ENCODE peak calls at places on chromosomes 6 and 20, in six cellular contexts. One of them, this sample, is unnamed.
A peak's percentile ranks its signal among the peaks of the same experiment; 100 is the strongest.

GRCh38 chr20:14178952-14179351 is 158.5 kb downstream of the FLRT3 start:
- DNase-seq in nucleus accumbens: no peak
- DNase-seq in Right ventricle myocardium superior: no peak
- DNase-seq in AG09319: no peak
- DNase-seq in GF-D8: no peak
- DNase-seq in HEK293T: no peak
- DNase-seq in this sample: no peak

GRCh38 chr6:50062051-50062450 is 12.3 kb upstream of the DEFB112 start:
- DNase-seq in nucleus accumbens: no peak
- DNase-seq in Right ventricle myocardium superior: no peak
- DNase-seq in AG09319: no peak
- DNase-seq in GF-D8: no peak
- DNase-seq in HEK293T: peak; percentile 18
- DNase-seq in this sample: no peak

GRCh38 chr6:26412225-26412624 is 10.2 kb downstream of the BTN3A1 start:
- DNase-seq in nucleus accumbens: no peak
- DNase-seq in Right ventricle myocardium superior: no peak
- DNase-seq in AG09319: no peak
- DNase-seq in GF-D8: no peak
- DNase-seq in HEK293T: no peak
- DNase-seq in this sample: no peak

GRCh38 chr6:33427585-33428218 is 7.8 kb downstream of the SYNGAP1 start:
- DNase-seq in nucleus accumbens: peak; percentile 63
- DNase-seq in Right ventricle myocardium superior: peak; percentile 67
- DNase-seq in AG09319: no peak
- DNase-seq in GF-D8: no peak
- DNase-seq in HEK293T: peak; percentile 51
- DNase-seq in this sample: peak; percentile 61

GRCh38 chr20:52438326-52438963 is 246.9 kb upstream of the ZFP64 start:
- DNase-seq in nucleus accumbens: no peak
- DNase-seq in Right ventricle myocardium superior: no peak
- DNase-seq in AG09319: no peak
- DNase-seq in GF-D8: no peak
- DNase-seq in HEK293T: no peak
- DNase-seq in this sample: no peak

GRCh38 chr20:63224272-63225081 is 8.5 kb upstream of the YTHDF1 start:
- DNase-seq in nucleus accumbens: no peak
- DNase-seq in Right ventricle myocardium superior: peak; percentile 76
- DNase-seq in AG09319: no peak
- DNase-seq in GF-D8: no peak
- DNase-seq in HEK293T: peak; percentile 50
- DNase-seq in this sample: peak; percentile 58

GRCh38 chr6:7572213-7572943 is 17.6 kb upstream of the SNRNP48 start:
- DNase-seq in nucleus accumbens: no peak
- DNase-seq in Right ventricle myocardium superior: no peak
- DNase-seq in AG09319: no peak
- DNase-seq in GF-D8: no peak
- DNase-seq in HEK293T: no peak
- DNase-seq in this sample: no peak

GRCh38 chr20:51272392-51272791 is 249.5 kb upstream of the KCNG1 start:
- DNase-seq in nucleus accumbens: no peak
- DNase-seq in Right ventricle myocardium superior: no peak
- DNase-seq in AG09319: no peak
- DNase-seq in GF-D8: no peak
- DNase-seq in HEK293T: no peak
- DNase-seq in this sample: no peak

GRCh38 chr20:51767018-51767866 is 948 bp downstream of the ATP9A start:
- DNase-seq in nucleus accumbens: peak; percentile 85
- DNase-seq in Right ventricle myocardium superior: peak; percentile 82
- DNase-seq in AG09319: no peak
- DNase-seq in GF-D8: no peak
- DNase-seq in HEK293T: peak; percentile 72
- DNase-seq in this sample: peak; percentile 94

GRCh38 chr6:154766288-154766687 is 33.1 kb downstream of the SCAF8 start:
- DNase-seq in nucleus accumbens: no peak
- DNase-seq in Right ventricle myocardium superior: no peak
- DNase-seq in AG09319: no peak
- DNase-seq in GF-D8: no peak
- DNase-seq in HEK293T: no peak
- DNase-seq in this sample: no peak

GRCh38 chr6:148426317-148426977 is 83.8 kb downstream of the SASH1 start:
- DNase-seq in nucleus accumbens: no peak
- DNase-seq in Right ventricle myocardium superior: no peak
- DNase-seq in AG09319: no peak
- DNase-seq in GF-D8: no peak
- DNase-seq in HEK293T: no peak
- DNase-seq in this sample: no peak

GRCh38 chr20:50398471-50399002 is 111.6 kb upstream of the PTPN1 start:
- DNase-seq in nucleus accumbens: no peak
- DNase-seq in Right ventricle myocardium superior: no peak
- DNase-seq in AG09319: no peak
- DNase-seq in GF-D8: no peak
- DNase-seq in HEK293T: no peak
- DNase-seq in this sample: no peak

GRCh38 chr20:37396520-37397075 is 50.7 kb downstream of the SRC start:
- DNase-seq in nucleus accumbens: no peak
- DNase-seq in Right ventricle myocardium superior: no peak
- DNase-seq in AG09319: no peak
- DNase-seq in GF-D8: no peak
- DNase-seq in HEK293T: no peak
- DNase-seq in this sample: no peak

GRCh38 chr6:147285087-147285855 is 81.1 kb downstream of the STXBP5 start:
- DNase-seq in nucleus accumbens: no peak
- DNase-seq in Right ventricle myocardium superior: no peak
- DNase-seq in AG09319: no peak
- DNase-seq in GF-D8: peak; percentile 28
- DNase-seq in HEK293T: peak; percentile 19
- DNase-seq in this sample: peak; percentile 13

GRCh38 chr20:35700625-35701148 is 1.5 kb downstream of the ROMO1 start:
- DNase-seq in nucleus accumbens: no peak
- DNase-seq in Right ventricle myocardium superior: no peak
- DNase-seq in AG09319: no peak
- DNase-seq in GF-D8: no peak
- DNase-seq in HEK293T: no peak
- DNase-seq in this sample: no peak

GRCh38 chr6:53300656-53301551 is 47.8 kb downstream of the ELOVL5 start:
- DNase-seq in nucleus accumbens: peak; percentile 48
- DNase-seq in Right ventricle myocardium superior: peak; percentile 56
- DNase-seq in AG09319: no peak
- DNase-seq in GF-D8: peak; percentile 69
- DNase-seq in HEK293T: no peak
- DNase-seq in this sample: no peak

GRCh38 chr6:34391023-34391485 is 1.4 kb downstream of the NUDT3 start:
- DNase-seq in nucleus accumbens: no peak
- DNase-seq in Right ventricle myocardium superior: no peak
- DNase-seq in AG09319: peak; percentile 86
- DNase-seq in GF-D8: peak; percentile 57
- DNase-seq in HEK293T: peak; percentile 32
- DNase-seq in this sample: peak; percentile 15

GRCh38 chr20:40470313-40471260 is 218.4 kb downstream of the MAFB start:
- DNase-seq in nucleus accumbens: no peak
- DNase-seq in Right ventricle myocardium superior: peak; percentile 63
- DNase-seq in AG09319: no peak
- DNase-seq in GF-D8: no peak
- DNase-seq in HEK293T: no peak
- DNase-seq in this sample: no peak

GRCh38 chr6:14035448-14035847 is 82.1 kb upstream of the CD83 start:
- DNase-seq in nucleus accumbens: no peak
- DNase-seq in Right ventricle myocardium superior: no peak
- DNase-seq in AG09319: peak; percentile 11
- DNase-seq in GF-D8: no peak
- DNase-seq in HEK293T: no peak
- DNase-seq in this sample: no peak